ENCODE peak calls at places on chromosomes 12 and 14, in ten cellular contexts. A is right lobe of liver, K is AG04450, D is sigmoid colon, B is kidney, W is SK-N-SH, Z is A549, S is endodermal cell, U is dorsolateral prefrontal cortex, H is lung. N is an unnamed sample.
A peak's percentile ranks its signal among the peaks of the same experiment; 100 is the strongest.

GRCh38 chr12:124557518-124558223 is 9.7 kb downstream of the NCOR2 start:
- DNase-seq in A (no peak), K (no peak), D (no peak), B (peak; percentile 36), W (peak; percentile 86), Z (no peak), S (peak; percentile 83), U (no peak), H (no peak), N (no peak)

GRCh38 chr14:36519431-36520321 is at the start of gene NKX2-1:
- DNase-seq in A (no peak), K (no peak), D (no peak), B (peak; percentile 58), W (peak; percentile 26), Z (peak; percentile 43), S (peak; percentile 87), U (no peak), H (peak; percentile 81), N (peak; percentile 55)

GRCh38 chr12:132284071-132284492 is 45.3 kb downstream of the GALNT9 start:
- DNase-seq in A (no peak), K (no peak), D (no peak), B (peak; percentile 71), W (no peak), Z (no peak), S (no peak), U (peak; percentile 57), H (no peak), N (no peak)

GRCh38 chr12:14810953-14811483 is 3.0 kb downstream of the SMCO3 start:
- DNase-seq in A (no peak), K (no peak), D (no peak), B (no peak), W (no peak), Z (peak; percentile 38), S (peak; percentile 80), U (no peak), H (no peak), N (no peak)

GRCh38 chr12:42696424-42697149 is 107.0 kb upstream of the PRICKLE1 start:
- DNase-seq in A (no peak), K (peak; percentile 23), D (peak; percentile 95), B (peak; percentile 84), W (no peak), Z (no peak), S (no peak), U (no peak), H (peak; percentile 73), N (no peak)

GRCh38 chr14:95437715-95438114 is 78.7 kb downstream of the SYNE3 start:
- DNase-seq in A (no peak), K (no peak), D (no peak), B (no peak), W (no peak), Z (no peak), S (no peak), U (no peak), H (no peak), N (no peak)

GRCh38 chr12:72179841-72180240 is 92.3 kb upstream of the TRHDE start:
- DNase-seq in A (no peak), K (no peak), D (no peak), B (no peak), W (no peak), Z (no peak), S (no peak), U (no peak), H (no peak), N (no peak)

GRCh38 chr12:12443482-12443881 is 86.6 kb downstream of the BORCS5 start:
- DNase-seq in A (peak; percentile 66), K (no peak), D (peak; percentile 75), B (no peak), W (no peak), Z (no peak), S (no peak), U (no peak), H (no peak), N (no peak)

GRCh38 chr14:53979747-53980642 is 23.4 kb upstream of the BMP4 start:
- DNase-seq in A (peak; percentile 72), K (no peak), D (peak; percentile 80), B (no peak), W (no peak), Z (no peak), S (peak; percentile 82), U (no peak), H (no peak), N (no peak)

GRCh38 chr12:43370299-43370698 is 181.7 kb downstream of the ADAMTS20 start:
- DNase-seq in A (no peak), K (peak; percentile 18), D (no peak), B (no peak), W (no peak), Z (no peak), S (no peak), U (no peak), H (no peak), N (no peak)

GRCh38 chr14:98957211-98958047 is 314.6 kb downstream of the BCL11B start:
- DNase-seq in A (no peak), K (no peak), D (peak; percentile 86), B (no peak), W (no peak), Z (peak; percentile 26), S (peak; percentile 39), U (no peak), H (peak; percentile 50), N (no peak)

GRCh38 chr14:104681689-104682074 is 7.7 kb upstream of the INF2 start:
- DNase-seq in A (peak; percentile 83), K (no peak), D (peak; percentile 96), B (peak; percentile 96), W (peak; percentile 85), Z (peak; percentile 91), S (peak; percentile 96), U (peak; percentile 87), H (peak; percentile 84), N (peak; percentile 74)

GRCh38 chr12:95074766-95075165 is 1.3 kb upstream of the NR2C1 start:
- DNase-seq in A (no peak), K (no peak), D (no peak), B (no peak), W (no peak), Z (no peak), S (no peak), U (no peak), H (no peak), N (no peak)

GRCh38 chr14:58118097-58118496 is 33.9 kb downstream of the ARMH4 start:
- DNase-seq in A (no peak), K (no peak), D (no peak), B (no peak), W (no peak), Z (no peak), S (no peak), U (no peak), H (no peak), N (no peak)

GRCh38 chr12:104736307-104736706 is 221.8 kb downstream of the SLC41A2 start:
- DNase-seq in A (no peak), K (peak; percentile 41), D (no peak), B (no peak), W (peak; percentile 55), Z (no peak), S (no peak), U (no peak), H (no peak), N (no peak)

GRCh38 chr12:31206038-31206670 is 119.8 kb downstream of the SINHCAF start:
- DNase-seq in A (no peak), K (no peak), D (peak; percentile 39), B (no peak), W (no peak), Z (no peak), S (peak; percentile 67), U (no peak), H (no peak), N (no peak)
- H3K4me3 ChIP-seq in A (no peak overlapping the region), K (no peak overlapping the region), D (no peak overlapping the region), B (no peak overlapping the region), W (no peak overlapping the region), Z (no peak overlapping the region), S (no peak overlapping the region), U (no peak overlapping the region), H (no peak overlapping the region), N (no peak overlapping the region)

DNA sequence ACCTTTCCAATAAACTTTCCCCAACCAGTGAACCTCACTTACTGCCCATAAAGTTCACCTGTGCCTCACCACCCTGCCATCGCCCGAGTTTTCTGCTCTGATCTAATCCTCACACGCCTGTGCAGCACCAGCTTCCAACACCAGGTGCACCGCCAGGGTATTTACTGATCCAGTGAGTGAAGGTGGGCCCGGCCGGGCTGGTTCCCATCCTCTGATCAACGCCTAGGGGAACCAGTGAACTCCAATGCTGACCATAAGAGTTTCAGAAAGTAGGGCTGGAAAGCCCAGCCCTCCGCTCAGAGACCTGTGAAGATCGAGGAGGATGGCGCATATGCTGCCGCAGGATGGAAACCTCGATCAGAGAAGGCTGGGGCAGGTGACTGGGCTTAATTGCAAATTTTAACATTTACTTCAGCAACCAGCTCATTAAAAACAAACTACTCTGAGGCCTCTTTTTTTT is 685 bp upstream of the MYL6B start:
- DNase-seq in A (peak; percentile 51), K (no peak), D (no peak), B (peak; percentile 82), W (peak; percentile 71), Z (peak; percentile 94), S (peak; percentile 93), U (peak; percentile 54), H (peak; percentile 63), N (peak; percentile 79)
- TF ChIP-seq CTCF in A (peak; percentile 33), K (peak; percentile 42), D (no peak), B (no peak), W (peak; percentile 48), Z (no peak), S (peak; percentile 79), U (no peak), H (no peak), N (peak; percentile 20)

GRCh38 chr12:52331833-52332232 is 10.6 kb upstream of the KRT83 start:
- DNase-seq in A (no peak), K (no peak), D (peak; percentile 2), B (peak; percentile 8), W (no peak), Z (no peak), S (no peak), U (no peak), H (no peak), N (no peak)

GRCh38 chr12:52334185-52334584 is 13.0 kb upstream of the KRT83 start:
- DNase-seq in A (no peak), K (no peak), D (no peak), B (no peak), W (no peak), Z (no peak), S (no peak), U (no peak), H (no peak), N (no peak)

GRCh38 chr12:52332381-52332780 is 11.2 kb upstream of the KRT83 start:
- DNase-seq in A (no peak), K (no peak), D (peak; percentile 13), B (peak; percentile 4), W (no peak), Z (no peak), S (no peak), U (no peak), H (no peak), N (no peak)

GRCh38 chr12:52331039-52331438 is 9.8 kb upstream of the KRT83 start:
- DNase-seq in A (no peak), K (no peak), D (no peak), B (peak; percentile 17), W (no peak), Z (no peak), S (no peak), U (no peak), H (no peak), N (no peak)

GRCh38 chr12:52333321-52333720 is 12.1 kb upstream of the KRT83 start:
- DNase-seq in A (no peak), K (no peak), D (peak; percentile 25), B (no peak), W (no peak), Z (no peak), S (no peak), U (no peak), H (no peak), N (no peak)
- H3K27ac ChIP-seq in A (no peak overlapping the region), K (no peak overlapping the region), D (no peak overlapping the region), B (no peak overlapping the region), W (no peak overlapping the region), Z (no peak overlapping the region), S (no peak overlapping the region), U (no peak overlapping the region), H (no peak overlapping the region), N (no peak overlapping the region)

GRCh38 chr12:6167327-6168280 is 32.6 kb upstream of the CD9 start:
- DNase-seq in A (no peak), K (peak; percentile 78), D (peak; percentile 79), B (peak; percentile 83), W (no peak), Z (peak; percentile 44), S (no peak), U (peak; percentile 28), H (peak; percentile 59), N (no peak)
- H3K4me3 ChIP-seq in A (no peak overlapping the region), K (peak overlapping the region; percentile 2), D (no peak overlapping the region), B (no peak overlapping the region), W (peak overlapping the region; percentile 27), Z (no peak overlapping the region), S (no peak overlapping the region), U (no peak overlapping the region), H (no peak overlapping the region), N (no peak overlapping the region)

N was measured in pancreas.